ENCODE peak calls at places on chromosome 10, in nine cellular contexts. One of them, this sample, is unnamed.
A peak's percentile ranks its signal among the peaks of the same experiment; 100 is the strongest.

GRCh38 chr10:133274751-133275682 is 1.7 kb downstream of the ADAM8 start:
- DNase-seq in HCT116: no peak
- DNase-seq in CD4-positive, alpha-beta T cell: peak; percentile 63
- DNase-seq in caudate nucleus: no peak
- DNase-seq in brain microvascular endothelial cell: no peak
- DNase-seq in MM.1S: peak; percentile 94
- DNase-seq in hepatocyte: peak; percentile 42
- DNase-seq in adrenal gland: no peak
- DNase-seq in mesenchymal stem cell: no peak
- DNase-seq in this sample: no peak

GRCh38 chr10:111076682-111077661 is at the start of gene ADRA2A:
- DNase-seq in HCT116: no peak
- DNase-seq in brain microvascular endothelial cell: peak; percentile 28
- DNase-seq in caudate nucleus: no peak
- DNase-seq in mesenchymal stem cell: peak; percentile 46
- DNase-seq in MM.1S: peak; percentile 52
- DNase-seq in CD4-positive, alpha-beta T cell: no peak
- DNase-seq in hepatocyte: peak; percentile 74
- DNase-seq in adrenal gland: peak; percentile 37
- DNase-seq in this sample: peak; percentile 29

GRCh38 chr10:71263376-71263775 is 51.0 kb downstream of the UNC5B start:
- DNase-seq in brain microvascular endothelial cell: no peak
- DNase-seq in adrenal gland: no peak
- DNase-seq in CD4-positive, alpha-beta T cell: no peak
- DNase-seq in caudate nucleus: no peak
- DNase-seq in HCT116: no peak
- DNase-seq in mesenchymal stem cell: no peak
- DNase-seq in MM.1S: no peak
- DNase-seq in hepatocyte: no peak
- DNase-seq in this sample: peak; percentile 42

GRCh38 chr10:17735166-17735941 is 16.6 kb upstream of the TMEM236 start:
- DNase-seq in mesenchymal stem cell: no peak
- DNase-seq in MM.1S: no peak
- DNase-seq in hepatocyte: no peak
- DNase-seq in HCT116: no peak
- DNase-seq in adrenal gland: peak; percentile 52
- DNase-seq in caudate nucleus: no peak
- DNase-seq in brain microvascular endothelial cell: no peak
- DNase-seq in CD4-positive, alpha-beta T cell: no peak
- DNase-seq in this sample: no peak

GRCh38 chr10:86003201-86003621 is 363.4 kb downstream of the GRID1 start:
- DNase-seq in hepatocyte: no peak
- DNase-seq in adrenal gland: no peak
- DNase-seq in HCT116: no peak
- DNase-seq in CD4-positive, alpha-beta T cell: no peak
- DNase-seq in caudate nucleus: no peak
- DNase-seq in brain microvascular endothelial cell: no peak
- DNase-seq in mesenchymal stem cell: no peak
- DNase-seq in MM.1S: no peak
- DNase-seq in this sample: no peak

GRCh38 chr10:79202188-79203013 is 133.6 kb downstream of the ZMIZ1 start:
- DNase-seq in adrenal gland: no peak
- DNase-seq in mesenchymal stem cell: peak; percentile 51
- DNase-seq in CD4-positive, alpha-beta T cell: no peak
- DNase-seq in caudate nucleus: no peak
- DNase-seq in HCT116: no peak
- DNase-seq in MM.1S: peak; percentile 15
- DNase-seq in brain microvascular endothelial cell: no peak
- DNase-seq in hepatocyte: peak; percentile 61
- DNase-seq in this sample: no peak

GRCh38 chr10:130009228-130009627 is 45.2 kb upstream of the EBF3 start:
- DNase-seq in mesenchymal stem cell: no peak
- DNase-seq in HCT116: no peak
- DNase-seq in caudate nucleus: no peak
- DNase-seq in MM.1S: no peak
- DNase-seq in hepatocyte: no peak
- DNase-seq in adrenal gland: no peak
- DNase-seq in CD4-positive, alpha-beta T cell: no peak
- DNase-seq in brain microvascular endothelial cell: no peak
- DNase-seq in this sample: no peak

GRCh38 chr10:14162626-14163344 is 167.9 kb downstream of the FRMD4A start:
- DNase-seq in MM.1S: no peak
- DNase-seq in caudate nucleus: no peak
- DNase-seq in brain microvascular endothelial cell: no peak
- DNase-seq in HCT116: no peak
- DNase-seq in CD4-positive, alpha-beta T cell: no peak
- DNase-seq in adrenal gland: no peak
- DNase-seq in hepatocyte: no peak
- DNase-seq in mesenchymal stem cell: no peak
- DNase-seq in this sample: no peak

GRCh38 chr10:11610855-11611247 is 599 bp downstream of the USP6NL start:
- DNase-seq in mesenchymal stem cell: peak; percentile 58
- DNase-seq in hepatocyte: peak; percentile 47
- DNase-seq in brain microvascular endothelial cell: peak; percentile 23
- DNase-seq in HCT116: no peak
- DNase-seq in CD4-positive, alpha-beta T cell: peak; percentile 8
- DNase-seq in MM.1S: peak; percentile 33
- DNase-seq in adrenal gland: peak; percentile 61
- DNase-seq in caudate nucleus: no peak
- DNase-seq in this sample: peak; percentile 5

GRCh38 chr10:52452600-52453493 is 138.8 kb downstream of the DKK1 start:
- DNase-seq in adrenal gland: no peak
- DNase-seq in hepatocyte: no peak
- DNase-seq in HCT116: no peak
- DNase-seq in brain microvascular endothelial cell: no peak
- DNase-seq in MM.1S: peak; percentile 2
- DNase-seq in mesenchymal stem cell: no peak
- DNase-seq in caudate nucleus: no peak
- DNase-seq in CD4-positive, alpha-beta T cell: no peak
- DNase-seq in this sample: no peak
- H3K27ac ChIP-seq in adrenal gland: no peak overlapping the region
- H3K27ac ChIP-seq in hepatocyte: no peak overlapping the region
- H3K27ac ChIP-seq in HCT116: peak overlapping the region; percentile 63
- H3K27ac ChIP-seq in brain microvascular endothelial cell: no peak overlapping the region
- H3K27ac ChIP-seq in MM.1S: no peak overlapping the region
- H3K27ac ChIP-seq in mesenchymal stem cell: no peak overlapping the region
- H3K27ac ChIP-seq in caudate nucleus: no peak overlapping the region
- H3K27ac ChIP-seq in CD4-positive, alpha-beta T cell: no peak overlapping the region
- H3K27ac ChIP-seq in this sample: no peak overlapping the region

GRCh38 chr10:96512524-96512991 is 1.2 kb downstream of the TLL2 start:
- DNase-seq in HCT116: no peak
- DNase-seq in caudate nucleus: no peak
- DNase-seq in hepatocyte: peak; percentile 58
- DNase-seq in mesenchymal stem cell: peak; percentile 30
- DNase-seq in adrenal gland: peak; percentile 28
- DNase-seq in brain microvascular endothelial cell: no peak
- DNase-seq in MM.1S: no peak
- DNase-seq in CD4-positive, alpha-beta T cell: no peak
- DNase-seq in this sample: no peak
- H3K27ac ChIP-seq in HCT116: no peak overlapping the region
- H3K27ac ChIP-seq in caudate nucleus: no peak overlapping the region
- H3K27ac ChIP-seq in hepatocyte: no peak overlapping the region
- H3K27ac ChIP-seq in mesenchymal stem cell: peak overlapping the region; percentile 33
- H3K27ac ChIP-seq in adrenal gland: no peak overlapping the region
- H3K27ac ChIP-seq in brain microvascular endothelial cell: no peak overlapping the region
- H3K27ac ChIP-seq in MM.1S: no peak overlapping the region
- H3K27ac ChIP-seq in CD4-positive, alpha-beta T cell: no peak overlapping the region
- H3K27ac ChIP-seq in this sample: no peak overlapping the region

DNA sequence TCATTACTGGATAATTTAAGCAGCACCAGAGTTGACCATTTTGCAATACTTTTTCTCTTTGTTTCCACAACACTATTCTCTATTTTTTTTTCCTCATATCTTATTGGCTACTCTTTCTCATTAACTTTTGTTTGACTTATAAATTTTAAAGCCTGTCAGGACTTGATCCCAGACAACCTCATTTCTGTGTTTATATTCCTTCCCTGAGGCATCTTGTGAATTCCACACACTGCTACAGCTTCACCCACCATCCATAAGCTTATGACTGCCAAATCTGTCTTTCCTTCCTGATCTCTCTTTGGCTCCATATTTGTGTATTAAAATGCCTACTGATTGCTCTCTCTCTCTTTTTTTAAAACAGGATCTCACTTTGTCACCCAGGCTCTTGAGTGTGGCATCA is 124.6 kb upstream of the MBL2 start:
- DNase-seq in brain microvascular endothelial cell: no peak
- DNase-seq in HCT116: no peak
- DNase-seq in mesenchymal stem cell: no peak
- DNase-seq in hepatocyte: no peak
- DNase-seq in adrenal gland: no peak
- DNase-seq in MM.1S: no peak
- DNase-seq in CD4-positive, alpha-beta T cell: no peak
- DNase-seq in caudate nucleus: no peak
- DNase-seq in this sample: no peak
- H3K27ac ChIP-seq in brain microvascular endothelial cell: no peak overlapping the region
- H3K27ac ChIP-seq in HCT116: no peak overlapping the region
- H3K27ac ChIP-seq in mesenchymal stem cell: no peak overlapping the region
- H3K27ac ChIP-seq in hepatocyte: no peak overlapping the region
- H3K27ac ChIP-seq in adrenal gland: no peak overlapping the region
- H3K27ac ChIP-seq in MM.1S: no peak overlapping the region
- H3K27ac ChIP-seq in CD4-positive, alpha-beta T cell: no peak overlapping the region
- H3K27ac ChIP-seq in caudate nucleus: no peak overlapping the region
- H3K27ac ChIP-seq in this sample: no peak overlapping the region

GRCh38 chr10:27529010-27529783 is 25.1 kb downstream of the RAB18 start:
- DNase-seq in HCT116: no peak
- DNase-seq in brain microvascular endothelial cell: no peak
- DNase-seq in caudate nucleus: no peak
- DNase-seq in CD4-positive, alpha-beta T cell: no peak
- DNase-seq in mesenchymal stem cell: peak; percentile 33
- DNase-seq in hepatocyte: no peak
- DNase-seq in adrenal gland: no peak
- DNase-seq in MM.1S: no peak
- DNase-seq in this sample: no peak
- H3K27ac ChIP-seq in HCT116: no peak overlapping the region
- H3K27ac ChIP-seq in brain microvascular endothelial cell: no peak overlapping the region
- H3K27ac ChIP-seq in caudate nucleus: no peak overlapping the region
- H3K27ac ChIP-seq in CD4-positive, alpha-beta T cell: no peak overlapping the region
- H3K27ac ChIP-seq in mesenchymal stem cell: no peak overlapping the region
- H3K27ac ChIP-seq in hepatocyte: no peak overlapping the region
- H3K27ac ChIP-seq in adrenal gland: peak overlapping the region; percentile 38
- H3K27ac ChIP-seq in MM.1S: no peak overlapping the region
- H3K27ac ChIP-seq in this sample: no peak overlapping the region

DNA sequence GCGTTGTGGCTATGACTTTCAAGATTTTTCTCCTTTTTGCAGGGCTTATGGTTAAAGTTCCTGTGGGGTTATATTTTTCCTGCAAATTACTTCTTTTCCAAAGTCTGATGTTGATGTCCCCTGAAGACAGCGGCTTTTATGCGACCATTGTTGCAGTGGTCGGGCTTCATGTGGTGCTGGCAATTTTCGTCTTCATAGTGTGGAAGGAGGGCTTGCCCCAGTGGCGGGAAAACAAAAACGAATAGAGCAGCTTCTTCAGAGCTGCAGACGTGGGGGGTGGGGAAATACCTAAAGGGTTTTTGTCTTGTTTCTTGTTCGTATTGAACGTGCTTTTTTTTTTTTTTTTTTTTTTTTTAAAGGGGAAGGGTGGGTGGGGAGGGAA is 53.8 kb downstream of the MCMBP start:
- DNase-seq in mesenchymal stem cell: no peak
- DNase-seq in hepatocyte: peak; percentile 38
- DNase-seq in MM.1S: no peak
- DNase-seq in caudate nucleus: no peak
- DNase-seq in CD4-positive, alpha-beta T cell: no peak
- DNase-seq in adrenal gland: no peak
- DNase-seq in brain microvascular endothelial cell: no peak
- DNase-seq in HCT116: no peak
- DNase-seq in this sample: no peak
- H3K27ac ChIP-seq in mesenchymal stem cell: no peak overlapping the region
- H3K27ac ChIP-seq in hepatocyte: peak overlapping the region; percentile 75
- H3K27ac ChIP-seq in MM.1S: no peak overlapping the region
- H3K27ac ChIP-seq in caudate nucleus: peak overlapping the region; percentile 20
- H3K27ac ChIP-seq in CD4-positive, alpha-beta T cell: no peak overlapping the region
- H3K27ac ChIP-seq in adrenal gland: no peak overlapping the region
- H3K27ac ChIP-seq in brain microvascular endothelial cell: no peak overlapping the region
- H3K27ac ChIP-seq in HCT116: no peak overlapping the region
- H3K27ac ChIP-seq in this sample: no peak overlapping the region

GRCh38 chr10:29841724-29842649 is 207.2 kb upstream of the SVIL start:
- DNase-seq in caudate nucleus: no peak
- DNase-seq in HCT116: no peak
- DNase-seq in mesenchymal stem cell: peak; percentile 88
- DNase-seq in brain microvascular endothelial cell: peak; percentile 41
- DNase-seq in adrenal gland: no peak
- DNase-seq in CD4-positive, alpha-beta T cell: no peak
- DNase-seq in hepatocyte: peak; percentile 75
- DNase-seq in MM.1S: no peak
- DNase-seq in this sample: no peak
- H3K27ac ChIP-seq in caudate nucleus: no peak overlapping the region
- H3K27ac ChIP-seq in HCT116: no peak overlapping the region
- H3K27ac ChIP-seq in mesenchymal stem cell: no peak overlapping the region
- H3K27ac ChIP-seq in brain microvascular endothelial cell: no peak overlapping the region
- H3K27ac ChIP-seq in adrenal gland: no peak overlapping the region
- H3K27ac ChIP-seq in CD4-positive, alpha-beta T cell: no peak overlapping the region
- H3K27ac ChIP-seq in hepatocyte: peak overlapping the region; percentile 42
- H3K27ac ChIP-seq in MM.1S: no peak overlapping the region
- H3K27ac ChIP-seq in this sample: no peak overlapping the region

DNA sequence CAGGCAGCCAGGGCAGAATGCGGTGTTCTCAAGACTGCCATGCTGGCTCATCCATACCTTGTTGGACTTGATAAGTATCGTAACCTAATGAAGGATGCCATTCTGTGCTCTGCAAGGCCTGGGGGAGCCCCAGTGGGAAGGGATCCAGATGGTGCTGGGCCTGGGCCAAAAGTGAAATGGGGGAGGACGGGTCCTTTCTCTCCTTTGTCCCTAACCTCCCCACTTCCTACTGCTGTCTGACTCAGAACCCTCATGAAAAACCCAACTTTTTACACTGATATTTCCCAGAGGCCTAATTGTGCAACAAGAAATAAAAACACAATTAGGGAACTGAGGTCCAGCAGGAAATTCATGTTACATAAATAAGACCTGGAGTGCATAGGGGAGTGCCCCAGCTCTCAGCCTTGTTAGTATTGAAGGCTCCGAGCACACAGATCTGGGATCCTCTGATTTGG is 193.7 kb upstream of the SVIL start:
- DNase-seq in MM.1S: no peak
- DNase-seq in brain microvascular endothelial cell: no peak
- DNase-seq in mesenchymal stem cell: peak; percentile 51
- DNase-seq in adrenal gland: no peak
- DNase-seq in hepatocyte: no peak
- DNase-seq in CD4-positive, alpha-beta T cell: no peak
- DNase-seq in HCT116: no peak
- DNase-seq in caudate nucleus: no peak
- DNase-seq in this sample: no peak
- H3K27ac ChIP-seq in MM.1S: no peak overlapping the region
- H3K27ac ChIP-seq in brain microvascular endothelial cell: no peak overlapping the region
- H3K27ac ChIP-seq in mesenchymal stem cell: no peak overlapping the region
- H3K27ac ChIP-seq in adrenal gland: no peak overlapping the region
- H3K27ac ChIP-seq in hepatocyte: no peak overlapping the region
- H3K27ac ChIP-seq in CD4-positive, alpha-beta T cell: no peak overlapping the region
- H3K27ac ChIP-seq in HCT116: no peak overlapping the region
- H3K27ac ChIP-seq in caudate nucleus: no peak overlapping the region
- H3K27ac ChIP-seq in this sample: no peak overlapping the region

This sample was measured in substantia nigra.